ENCODE peak calls at places on chromosomes 16 and 17, in four cellular contexts. G is HCT116, F is HepG2, Z is K562. C is an unnamed sample.

GRCh38 chr17:79080349-79080748 is 5.7 kb downstream of the ENGASE start:
- DNase-seq in G (no peak), Z (no peak), F (no peak), C (peak)

GRCh38 chr16:78893340-78893739 is 707.2 kb downstream of the MAF start:
- DNase-seq in G (no peak), F (no peak), Z (no peak), C (no peak)

GRCh38 chr17:16464001-16464640 is 27.9 kb downstream of the LRRC75A start:
- DNase-seq in F (no peak), G (no peak), Z (no peak), C (peak)

GRCh38 chr17:47400333-47400732 is 76.6 kb downstream of the EFCAB13 start:
- DNase-seq in Z (no peak), G (no peak), F (no peak), C (no peak)

GRCh38 chr16:50464325-50465290 is 83.6 kb upstream of the NKD1 start:
- DNase-seq in F (no peak), G (no peak), Z (no peak), C (no peak)

GRCh38 chr17:47265983-47266541 is 12.4 kb downstream of the ITGB3 start:
- DNase-seq in Z (peak), G (no peak), F (peak), C (no peak)

GRCh38 chr17:73118876-73119485 is 26.5 kb upstream of the SLC39A11 start:
- DNase-seq in G (no peak), F (no peak), Z (no peak), C (peak)

GRCh38 chr17:78241277-78242023 is 10.0 kb downstream of the TMEM235 start:
- DNase-seq in G (peak), Z (peak), F (peak), C (peak)

GRCh38 chr16:49588061-49588460 is 214.5 kb downstream of the C16orf78 start:
- DNase-seq in Z (no peak), G (no peak), F (no peak), C (no peak)

GRCh38 chr16:3999890-4000325 is 116.3 kb downstream of the ADCY9 start:
- DNase-seq in G (no peak), F (no peak), Z (peak), C (no peak)

GRCh38 chr17:11515901-11516300 is 82.4 kb upstream of the DNAH9 start:
- DNase-seq in G (no peak), F (no peak), Z (no peak), C (no peak)

GRCh38 chr16:49649013-49649785 is 206.7 kb downstream of the ZNF423 start:
- DNase-seq in G (no peak), Z (no peak), F (peak), C (no peak)

DNA sequence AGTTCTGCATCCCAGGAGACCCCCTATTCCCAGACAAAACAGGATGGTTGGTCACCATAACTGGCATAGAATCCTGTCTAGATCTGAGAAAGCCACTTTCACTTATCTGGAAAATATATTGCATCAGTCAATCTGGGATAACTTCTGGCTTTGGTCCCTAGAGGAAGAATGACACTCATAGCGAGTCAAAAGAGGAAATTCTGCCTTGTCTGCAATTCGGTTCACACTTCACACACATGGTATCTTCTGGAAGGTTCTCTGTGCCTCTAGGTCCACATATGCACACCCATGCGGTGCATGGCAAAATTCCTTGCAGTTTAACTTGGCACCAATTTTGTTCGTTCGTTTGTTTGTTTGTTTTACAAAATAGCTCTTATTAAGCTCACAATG is 49.2 kb upstream of the WSCD1 start:
- DNase-seq in Z (no peak), F (no peak), G (no peak), C (no peak)
- TF ChIP-seq ELF1 in Z (no peak), F (no peak), G (no peak), C (no peak)

DNA sequence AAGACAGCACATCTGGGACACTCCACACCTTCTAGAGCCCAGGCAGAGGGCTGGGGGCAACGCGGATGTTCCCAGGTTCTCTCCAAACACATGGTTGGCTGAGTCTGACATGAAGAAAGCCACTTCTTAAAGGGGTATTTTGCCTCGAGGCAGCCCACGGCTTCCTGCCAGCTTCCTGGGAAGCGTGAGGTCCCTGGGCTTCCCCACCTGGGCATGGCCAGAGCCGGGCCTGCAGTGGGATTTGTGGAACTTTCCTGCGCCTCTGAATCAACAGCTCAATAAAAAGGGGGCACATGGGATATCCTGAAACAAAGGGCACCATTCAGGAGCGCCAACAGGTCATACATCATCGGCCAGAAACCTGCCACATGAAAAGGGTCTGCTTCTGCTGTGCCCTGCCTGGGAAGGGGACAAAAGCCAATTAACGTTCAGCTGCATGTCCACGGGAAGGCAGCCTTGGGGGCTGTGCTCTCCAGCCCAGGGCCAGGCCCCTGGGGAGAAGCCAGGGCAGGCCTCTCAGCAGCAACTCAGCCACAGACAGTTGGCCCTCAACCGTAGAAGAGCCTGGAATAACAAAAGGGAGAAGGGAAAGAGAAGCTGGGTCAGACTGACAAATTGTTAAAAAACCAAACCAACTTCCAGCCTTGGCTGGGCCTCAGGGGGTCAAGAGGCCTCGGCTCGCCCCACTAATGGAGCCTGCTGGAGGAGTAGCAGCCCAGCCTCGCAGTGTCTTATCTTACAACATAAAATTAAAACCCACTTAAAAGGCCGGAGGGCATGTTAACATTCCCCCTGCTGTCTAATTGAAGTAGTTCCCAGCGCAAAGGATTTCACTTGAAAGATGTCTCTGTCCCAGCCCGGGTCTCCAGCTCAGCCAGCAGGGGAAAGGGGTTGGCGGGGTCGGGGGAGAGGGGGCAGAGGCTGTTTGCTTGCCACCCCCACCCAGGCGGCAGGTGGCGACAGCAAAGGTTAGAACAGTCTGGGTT is 34.2 kb downstream of the TBX4 start:
- DNase-seq in G (no peak), F (no peak), Z (no peak), C (peak)
- TF ChIP-seq ELF1 in G (no peak), F (no peak), Z (no peak), C (no peak)

GRCh38 chr16:87409781-87410180 is 17.6 kb downstream of the MAP1LC3B start:
- DNase-seq in Z (no peak), G (no peak), F (no peak), C (no peak)

GRCh38 chr16:87404764-87405625 is 12.9 kb downstream of the MAP1LC3B start:
- DNase-seq in F (no peak), G (no peak), Z (no peak), C (no peak)

GRCh38 chr16:87409153-87409552 is 17.0 kb downstream of the MAP1LC3B start:
- DNase-seq in F (no peak), Z (no peak), G (no peak), C (no peak)

GRCh38 chr16:87406495-87407088 is 14.5 kb downstream of the MAP1LC3B start:
- DNase-seq in Z (no peak), G (no peak), F (no peak), C (no peak)

GRCh38 chr16:87407511-87408112 is 15.5 kb downstream of the MAP1LC3B start:
- DNase-seq in Z (no peak), G (peak), F (no peak), C (no peak)
- TF ChIP-seq ELF1 in Z (no peak), G (no peak), F (no peak), C (no peak)

GRCh38 chr17:14198575-14198974 is 38.1 kb downstream of the CDRT15 start:
- DNase-seq in G (no peak), F (no peak), Z (no peak), C (no peak)

GRCh38 chr17:14200354-14200753 is 36.3 kb downstream of the CDRT15 start:
- DNase-seq in Z (no peak), F (no peak), G (no peak), C (no peak)

GRCh38 chr17:14196337-14196997 is 40.2 kb downstream of the CDRT15 start:
- DNase-seq in G (no peak), Z (no peak), F (no peak), C (no peak)

GRCh38 chr17:14198013-14198412 is 38.6 kb downstream of the CDRT15 start:
- DNase-seq in Z (no peak), G (no peak), F (no peak), C (peak)

GRCh38 chr17:14197582-14197981 is 39.1 kb downstream of the CDRT15 start:
- DNase-seq in F (no peak), Z (no peak), G (no peak), C (no peak)
- TF ChIP-seq ELF1 in F (no peak), Z (no peak), G (no peak), C (no peak)

GRCh38 chr17:7034955-7035590 is 742 bp upstream of the SLC16A13 start:
- DNase-seq in Z (no peak), G (no peak), F (no peak), C (no peak)
- TF ChIP-seq ELF1 in Z (no peak), G (no peak), F (no peak), C (no peak)